ENCODE peak calls at places on chromosomes 2 and 18, in five cellular contexts. V is H1, I is HEK293T, A is HepG2, E is GM12878. R is an unnamed sample.

GRCh38 chr18:38076346-38077053 is 510.9 kb upstream of the CELF4 start:
- DNase-seq in E (no peak), I (no peak), A (no peak), V (no peak), R (no peak)

GRCh38 chr2:109663721-109664120 is 49.6 kb downstream of the SOWAHC start:
- DNase-seq in V (no peak), A (peak), E (no peak), I (no peak), R (no peak)

GRCh38 chr2:109517118-109517889 is 96.5 kb downstream of the SEPTIN10 start:
- DNase-seq in E (no peak), A (peak), V (no peak), I (no peak), R (no peak)

GRCh38 chr2:233325814-233326213 is 18.2 kb downstream of the SAG start:
- DNase-seq in V (no peak), E (no peak), I (no peak), A (no peak), R (no peak)

GRCh38 chr2:203470371-203470770 is 64.7 kb downstream of the RAPH1 start:
- DNase-seq in I (peak), E (no peak), V (no peak), A (no peak), R (no peak)

GRCh38 chr2:113390133-113390849 is 47.2 kb upstream of the ZNG1B start:
- DNase-seq in V (no peak), E (peak), I (peak), A (peak), R (peak)

GRCh38 chr2:23009545-23010149 is 375.3 kb upstream of the KLHL29 start:
- DNase-seq in A (no peak), E (no peak), I (no peak), V (no peak), R (no peak)

GRCh38 chr2:8418721-8419120 is 263.1 kb upstream of the ID2 start:
- DNase-seq in I (no peak), A (no peak), E (no peak), V (no peak), R (no peak)

GRCh38 chr2:217065695-217066405 is 206.0 kb upstream of the TNP1 start:
- DNase-seq in E (no peak), V (no peak), I (no peak), A (no peak), R (no peak)

GRCh38 chr18:74654637-74655036 is 57.0 kb downstream of the ZNF407 start:
- DNase-seq in A (no peak), E (no peak), V (no peak), I (no peak), R (no peak)

GRCh38 chr2:25279091-25279651 is 62.6 kb downstream of the DNMT3A start:
- DNase-seq in E (peak), I (no peak), V (no peak), A (no peak), R (no peak)

GRCh38 chr2:130853391-130853790 is 16.7 kb downstream of the ARHGEF4 start:
- DNase-seq in A (no peak), I (no peak), V (no peak), E (no peak), R (no peak)

GRCh38 chr18:48777026-48777736 is 173.6 kb downstream of the SMAD7 start:
- DNase-seq in A (peak), E (no peak), V (peak), I (peak), R (peak)

GRCh38 chr18:68262697-68263293 is 452.1 kb downstream of the TMX3 start:
- DNase-seq in A (no peak), E (no peak), I (no peak), V (no peak), R (no peak)

GRCh38 chr18:13281406-13281805 is 62.8 kb downstream of the LDLRAD4 start:
- DNase-seq in A (no peak), E (no peak), I (no peak), V (no peak), R (no peak)

GRCh38 chr2:231300020-231300721 is 95.3 kb upstream of the B3GNT7 start:
- DNase-seq in V (no peak), E (peak), A (peak), I (no peak), R (no peak)

GRCh38 chr2:102391530-102391929 is 31.4 kb upstream of the IL18RAP start:
- DNase-seq in I (no peak), V (no peak), A (no peak), E (peak), R (no peak)

GRCh38 chr18:49845629-49846252 is 32.4 kb upstream of the ACAA2 start:
- DNase-seq in E (no peak), A (no peak), I (no peak), V (no peak), R (no peak)

GRCh38 chr2:74507926-74508520 is 528 bp upstream of the PCGF1 start:
- DNase-seq in I (peak), E (no peak), V (peak), A (no peak), R (no peak)

GRCh38 chr2:64609229-64609994 is 44.3 kb downstream of the SERTAD2 start:
- DNase-seq in E (no peak), I (peak), A (no peak), V (peak), R (no peak)

GRCh38 chr2:29485631-29486030 is 370.4 kb downstream of the CLIP4 start:
- DNase-seq in E (no peak), I (no peak), V (no peak), A (no peak), R (no peak)

DNA sequence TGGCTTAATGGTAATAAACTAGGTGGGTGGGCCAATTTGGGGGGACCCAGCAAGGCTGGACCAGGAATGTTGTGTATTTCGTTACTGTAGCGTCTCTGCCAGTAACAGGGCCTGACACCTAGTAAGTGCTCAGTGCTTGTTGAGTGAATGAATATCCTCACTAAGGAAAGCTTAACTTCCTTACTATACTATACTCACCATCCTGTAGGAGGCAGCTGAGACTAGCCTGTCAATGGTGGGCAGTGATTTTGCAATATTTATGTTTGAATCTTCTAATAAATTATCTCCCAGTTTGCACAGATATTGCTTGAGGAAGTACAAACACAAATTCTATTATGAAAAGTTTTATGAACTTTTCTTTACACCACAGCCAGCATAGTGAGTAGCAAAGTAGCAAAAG is 370.7 kb upstream of the SYT4 start:
- DNase-seq in I (no peak), V (no peak), E (no peak), A (no peak), R (no peak)
- TF ChIP-seq SUZ12 in I (no peak), V (no peak), E (no peak), A (no peak), R (no peak)

GRCh38 chr2:224646242-224646846 is 61.2 kb upstream of the CUL3 start:
- DNase-seq in A (peak), I (peak), E (no peak), V (no peak), R (peak)
- TF ChIP-seq SUZ12 in A (no peak), I (no peak), E (no peak), V (no peak), R (no peak)

GRCh38 chr2:120219766-120220165 is 3.4 kb downstream of the TMEM185B start:
- DNase-seq in I (no peak), V (no peak), A (no peak), E (no peak), R (no peak)
- TF ChIP-seq SUZ12 in I (no peak), V (no peak), A (no peak), E (no peak), R (no peak)

GRCh38 chr2:212157011-212157410 is 381.6 kb downstream of the ERBB4 start:
- DNase-seq in A (no peak), I (no peak), V (no peak), E (no peak), R (no peak)
- TF ChIP-seq SUZ12 in A (no peak), I (no peak), V (no peak), E (no peak), R (no peak)

GRCh38 chr2:190742431-190742830 is 93.5 kb downstream of the NAB1 start:
- DNase-seq in I (no peak), V (no peak), A (no peak), E (no peak), R (no peak)
- TF ChIP-seq SUZ12 in I (no peak), V (no peak), A (no peak), E (no peak), R (no peak)